ENCODE peak calls at places on chromosome 15, in five cellular contexts. M, W, C, Y and S are unnamed samples.

GRCh38 chr15:57334257-57334656 is 42.0 kb upstream of the CGNL1 start:
- DNase-seq in Y (peak), W (no peak), C (no peak), M (no peak), S (no peak)

GRCh38 chr15:68620721-68621528 is 42.1 kb downstream of the CORO2B start:
- DNase-seq in Y (no peak), W (no peak), M (no peak), C (no peak), S (no peak)

GRCh38 chr15:60957111-60957510 is 272.0 kb downstream of the RORA start:
- DNase-seq in M (no peak), Y (no peak), W (no peak), C (no peak), S (no peak)

GRCh38 chr15:75620776-75621536 is 4.6 kb downstream of the SNUPN start:
- DNase-seq in M (no peak), W (no peak), C (no peak), Y (no peak), S (no peak)

GRCh38 chr15:47794266-47794914 is 77.1 kb downstream of the SEMA6D start:
- DNase-seq in W (no peak), M (no peak), Y (no peak), C (no peak), S (no peak)

GRCh38 chr15:99983171-99983891 is 250.1 kb upstream of the LYSMD4 start:
- DNase-seq in Y (no peak), W (no peak), M (no peak), C (no peak), S (peak)

GRCh38 chr15:92733934-92734521 is 78.5 kb upstream of the FAM174B start:
- DNase-seq in W (no peak), C (no peak), M (no peak), Y (peak), S (no peak)

GRCh38 chr15:61879219-61879618 is 181.0 kb downstream of the VPS13C start:
- DNase-seq in W (no peak), C (no peak), M (peak), Y (no peak), S (no peak)

GRCh38 chr15:57427367-57427821 is 51.1 kb downstream of the CGNL1 start:
- DNase-seq in C (no peak), M (peak), Y (no peak), W (no peak), S (peak)

GRCh38 chr15:38647683-38648082 is 83.1 kb upstream of the RASGRP1 start:
- DNase-seq in Y (no peak), C (peak), W (no peak), M (peak), S (no peak)
- TF ChIP-seq ZNF274 in Y (no peak), C (no peak), W (no peak), M (no peak), S (no peak)

GRCh38 chr15:51936119-51936478 is 35.5 kb downstream of the LEO1 start:
- DNase-seq in W (no peak), Y (no peak), C (no peak), M (no peak), S (peak)
- H3K4me3 ChIP-seq in W (no peak), Y (no peak), C (no peak), M (no peak), S (peak)

GRCh38 chr15:34338347-34338746 is 766 bp upstream of the SLC12A6 start:
- DNase-seq in W (no peak), M (no peak), Y (no peak), C (no peak), S (no peak)

GRCh38 chr15:34336333-34336732 is 1.2 kb downstream of the SLC12A6 start:
- DNase-seq in C (no peak), Y (no peak), M (no peak), W (no peak), S (no peak)

GRCh38 chr15:34335176-34335575 is 2.4 kb downstream of the SLC12A6 start:
- DNase-seq in M (no peak), Y (no peak), W (no peak), C (no peak), S (no peak)

GRCh38 chr15:34337557-34338306 is at the start of gene SLC12A6:
- DNase-seq in Y (peak), M (peak), W (no peak), C (peak), S (peak)

DNA sequence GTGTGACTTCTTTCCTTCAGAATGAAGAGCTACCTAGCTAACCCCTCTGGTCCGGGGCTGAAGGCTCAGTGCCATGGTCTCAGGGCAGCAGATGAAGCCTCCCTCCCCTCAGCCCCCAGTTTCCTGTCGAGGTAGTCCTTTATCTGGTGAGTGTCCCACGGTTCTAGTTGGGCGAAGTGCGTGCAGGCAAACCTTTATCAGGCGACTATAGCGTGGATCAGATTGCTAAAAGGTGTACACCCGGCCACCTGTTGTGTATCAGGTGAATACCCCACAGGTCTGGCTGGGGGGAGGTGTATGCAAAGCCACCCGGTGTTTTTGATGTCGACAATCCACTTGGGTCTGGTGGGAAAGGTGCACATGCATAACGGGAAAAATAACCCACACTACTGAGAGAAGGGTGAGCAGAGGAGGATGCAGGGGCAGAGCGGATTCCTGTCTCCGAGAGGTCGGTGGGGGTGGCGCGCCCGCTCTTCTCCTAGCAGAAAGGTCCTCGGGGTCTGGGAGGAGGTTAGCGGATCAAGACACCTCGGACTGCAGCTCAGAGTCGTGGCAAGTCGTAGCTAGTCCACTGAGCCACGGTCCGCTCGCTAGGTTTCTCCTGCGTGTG is 529 bp downstream of the SLC12A6 start:
- DNase-seq in M (no peak), W (no peak), Y (no peak), C (no peak), S (no peak)
- TF ChIP-seq ZNF274 in M (no peak), W (no peak), Y (no peak), C (no peak), S (no peak)

DNA sequence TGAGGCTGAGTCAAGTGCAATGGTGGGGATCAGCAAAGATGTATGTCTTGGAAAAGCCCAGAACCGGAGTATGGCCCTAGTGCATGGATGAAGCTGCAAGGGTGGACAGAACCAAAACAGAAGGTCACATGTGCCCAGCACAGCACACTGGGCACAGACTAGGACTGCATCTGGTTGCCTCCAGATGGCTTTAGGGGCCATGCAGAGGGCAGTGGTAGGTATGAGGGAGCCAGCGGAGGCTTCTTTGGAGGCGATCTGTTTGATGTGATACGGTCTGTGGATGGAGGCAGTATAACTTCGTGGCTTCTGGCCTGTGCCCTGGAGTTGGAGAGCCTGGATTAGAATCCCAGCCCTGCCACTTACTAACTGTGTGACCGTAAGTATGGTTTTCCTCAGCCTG is 29.4 kb downstream of the SV2B start:
- DNase-seq in C (no peak), M (no peak), W (no peak), Y (no peak), S (no peak)
- H3K4me3 ChIP-seq in C (no peak), M (no peak), W (no peak), Y (no peak), S (no peak)

GRCh38 chr15:43414196-43414595 is 43.3 kb downstream of the TUBGCP4 start:
- DNase-seq in C (no peak), M (no peak), Y (no peak), W (no peak), S (no peak)
- TF ChIP-seq ZNF274 in C (no peak), M (no peak), Y (no peak), W (no peak), S (no peak)

GRCh38 chr15:79219393-79220056 is 63.0 kb upstream of the ANKRD34C start:
- DNase-seq in Y (no peak), M (no peak), C (no peak), W (no peak), S (no peak)
- H3K4me3 ChIP-seq in Y (no peak), M (no peak), C (no peak), W (no peak), S (no peak)

GRCh38 chr15:85562824-85563223 is 182.4 kb downstream of the AKAP13 start:
- DNase-seq in C (no peak), W (no peak), M (no peak), Y (no peak), S (no peak)

GRCh38 chr15:85559530-85559929 is 179.1 kb downstream of the AKAP13 start:
- DNase-seq in W (no peak), Y (no peak), C (no peak), M (no peak), S (no peak)

GRCh38 chr15:85563328-85563727 is 182.9 kb downstream of the AKAP13 start:
- DNase-seq in C (no peak), Y (no peak), M (peak), W (no peak), S (no peak)

GRCh38 chr15:85564686-85565085 is 184.3 kb downstream of the AKAP13 start:
- DNase-seq in M (no peak), Y (no peak), W (no peak), C (no peak), S (no peak)

DNA sequence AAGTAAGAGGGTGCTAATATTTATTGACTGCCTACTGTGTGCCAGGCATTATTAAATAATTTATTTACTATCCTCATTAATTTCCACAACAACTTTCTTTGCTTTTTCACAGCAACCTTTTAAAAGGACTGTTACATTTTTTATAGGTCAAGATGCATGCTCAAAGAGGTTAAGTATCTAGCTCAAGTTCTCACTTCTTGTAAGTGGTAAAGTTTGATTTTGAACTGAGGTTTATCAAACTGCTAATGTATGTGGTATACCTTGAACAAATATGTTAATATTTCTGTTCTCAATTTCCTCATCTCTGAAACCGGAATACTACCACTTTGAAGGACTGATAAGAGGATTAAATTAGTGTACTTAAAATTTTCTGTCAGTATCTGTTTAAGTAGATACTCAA is 183.3 kb downstream of the AKAP13 start:
- DNase-seq in M (no peak), W (no peak), Y (no peak), C (no peak), S (no peak)
- TF ChIP-seq ZNF274 in M (no peak), W (no peak), Y (no peak), C (no peak), S (no peak)